ENCODE peak calls at places on chromosomes 7 and 10, in five cellular contexts. One of them, this sample, is unnamed.

GRCh38 chr7:109763611-109764010 is 1193.9 kb downstream of the DNAJB9 start:
- DNase-seq in gastrocnemius medialis: no peak
- DNase-seq in OCI-LY7: no peak
- DNase-seq in epithelial cell of esophagus: peak; percentile 20
- DNase-seq in cardiac fibroblast: no peak
- DNase-seq in this sample: no peak

GRCh38 chr7:30469303-30469702 is 9.3 kb downstream of the NOD1 start:
- DNase-seq in epithelial cell of esophagus: peak; percentile 95
- DNase-seq in gastrocnemius medialis: no peak
- DNase-seq in cardiac fibroblast: peak; percentile 100
- DNase-seq in OCI-LY7: no peak
- DNase-seq in this sample: peak; percentile 100

GRCh38 chr10:125683063-125683462 is at the start of gene TEX36:
- DNase-seq in OCI-LY7: no peak
- DNase-seq in epithelial cell of esophagus: no peak
- DNase-seq in gastrocnemius medialis: no peak
- DNase-seq in cardiac fibroblast: no peak
- DNase-seq in this sample: no peak

GRCh38 chr7:73980206-73980605 is 47.8 kb upstream of the ELN start:
- DNase-seq in cardiac fibroblast: no peak
- DNase-seq in epithelial cell of esophagus: no peak
- DNase-seq in gastrocnemius medialis: no peak
- DNase-seq in OCI-LY7: no peak
- DNase-seq in this sample: no peak

GRCh38 chr7:11128500-11128899 is 154.8 kb downstream of the PHF14 start:
- DNase-seq in gastrocnemius medialis: no peak
- DNase-seq in OCI-LY7: no peak
- DNase-seq in cardiac fibroblast: no peak
- DNase-seq in epithelial cell of esophagus: no peak
- DNase-seq in this sample: no peak

GRCh38 chr10:43120948-43121290 is 17.3 kb upstream of the CSGALNACT2 start:
- DNase-seq in epithelial cell of esophagus: no peak
- DNase-seq in gastrocnemius medialis: peak; percentile 40
- DNase-seq in OCI-LY7: peak; percentile 59
- DNase-seq in cardiac fibroblast: no peak
- DNase-seq in this sample: no peak

GRCh38 chr7:801940-802364 is 30.3 kb upstream of the SUN1 start:
- DNase-seq in OCI-LY7: no peak
- DNase-seq in gastrocnemius medialis: peak; percentile 60
- DNase-seq in cardiac fibroblast: no peak
- DNase-seq in epithelial cell of esophagus: peak; percentile 39
- DNase-seq in this sample: no peak

GRCh38 chr7:45259966-45260646 is 102.5 kb downstream of the RAMP3 start:
- DNase-seq in OCI-LY7: peak; percentile 61
- DNase-seq in gastrocnemius medialis: peak; percentile 23
- DNase-seq in epithelial cell of esophagus: peak; percentile 24
- DNase-seq in cardiac fibroblast: peak; percentile 30
- DNase-seq in this sample: peak; percentile 30

GRCh38 chr7:121334875-121335648 is 6.3 kb downstream of the WNT16 start:
- DNase-seq in OCI-LY7: no peak
- DNase-seq in gastrocnemius medialis: no peak
- DNase-seq in cardiac fibroblast: no peak
- DNase-seq in epithelial cell of esophagus: no peak
- DNase-seq in this sample: no peak

GRCh38 chr7:70952311-70952710 is 179.6 kb upstream of the GALNT17 start:
- DNase-seq in epithelial cell of esophagus: no peak
- DNase-seq in cardiac fibroblast: no peak
- DNase-seq in OCI-LY7: no peak
- DNase-seq in gastrocnemius medialis: no peak
- DNase-seq in this sample: no peak

GRCh38 chr10:123086281-123086680 is 49.5 kb upstream of the HMX3 start:
- DNase-seq in gastrocnemius medialis: no peak
- DNase-seq in cardiac fibroblast: no peak
- DNase-seq in epithelial cell of esophagus: no peak
- DNase-seq in OCI-LY7: no peak
- DNase-seq in this sample: no peak

GRCh38 chr7:122686360-122686878 is 12.5 kb downstream of the RNF133 start:
- DNase-seq in epithelial cell of esophagus: no peak
- DNase-seq in OCI-LY7: peak; percentile 16
- DNase-seq in gastrocnemius medialis: no peak
- DNase-seq in cardiac fibroblast: no peak
- DNase-seq in this sample: no peak

GRCh38 chr7:3042861-3043489 is 692 bp downstream of the CARD11 start:
- DNase-seq in OCI-LY7: peak; percentile 86
- DNase-seq in cardiac fibroblast: no peak
- DNase-seq in epithelial cell of esophagus: peak; percentile 40
- DNase-seq in gastrocnemius medialis: no peak
- DNase-seq in this sample: no peak

GRCh38 chr7:46745700-46746090 is 824.6 kb upstream of the IGFBP3 start:
- DNase-seq in epithelial cell of esophagus: no peak
- DNase-seq in OCI-LY7: no peak
- DNase-seq in cardiac fibroblast: peak; percentile 41
- DNase-seq in gastrocnemius medialis: no peak
- DNase-seq in this sample: no peak

GRCh38 chr10:32139223-32140073 is 83.2 kb upstream of the KIF5B start:
- DNase-seq in epithelial cell of esophagus: peak; percentile 97
- DNase-seq in gastrocnemius medialis: peak; percentile 74
- DNase-seq in OCI-LY7: no peak
- DNase-seq in cardiac fibroblast: peak; percentile 93
- DNase-seq in this sample: peak; percentile 95

GRCh38 chr10:122165914-122166313 is 105.2 kb upstream of the BTBD16 start:
- DNase-seq in gastrocnemius medialis: no peak
- DNase-seq in epithelial cell of esophagus: no peak
- DNase-seq in OCI-LY7: no peak
- DNase-seq in cardiac fibroblast: no peak
- DNase-seq in this sample: no peak

GRCh38 chr10:131979821-131980270 is 1.9 kb downstream of the BNIP3 start:
- DNase-seq in cardiac fibroblast: peak; percentile 34
- DNase-seq in epithelial cell of esophagus: peak; percentile 27
- DNase-seq in gastrocnemius medialis: peak; percentile 66
- DNase-seq in OCI-LY7: no peak
- DNase-seq in this sample: peak; percentile 21

GRCh38 chr10:131981429-131982184 is at the start of gene BNIP3:
- DNase-seq in epithelial cell of esophagus: peak; percentile 93
- DNase-seq in gastrocnemius medialis: peak; percentile 94
- DNase-seq in cardiac fibroblast: peak; percentile 97
- DNase-seq in OCI-LY7: peak; percentile 95
- DNase-seq in this sample: peak; percentile 91

GRCh38 chr10:131980321-131980720 is 1.4 kb downstream of the BNIP3 start:
- DNase-seq in cardiac fibroblast: no peak
- DNase-seq in epithelial cell of esophagus: no peak
- DNase-seq in OCI-LY7: no peak
- DNase-seq in gastrocnemius medialis: no peak
- DNase-seq in this sample: no peak

GRCh38 chr10:131982185-131982756 is 548 bp upstream of the BNIP3 start:
- DNase-seq in epithelial cell of esophagus: no peak
- DNase-seq in cardiac fibroblast: no peak
- DNase-seq in OCI-LY7: peak; percentile 11
- DNase-seq in gastrocnemius medialis: no peak
- DNase-seq in this sample: no peak

DNA sequence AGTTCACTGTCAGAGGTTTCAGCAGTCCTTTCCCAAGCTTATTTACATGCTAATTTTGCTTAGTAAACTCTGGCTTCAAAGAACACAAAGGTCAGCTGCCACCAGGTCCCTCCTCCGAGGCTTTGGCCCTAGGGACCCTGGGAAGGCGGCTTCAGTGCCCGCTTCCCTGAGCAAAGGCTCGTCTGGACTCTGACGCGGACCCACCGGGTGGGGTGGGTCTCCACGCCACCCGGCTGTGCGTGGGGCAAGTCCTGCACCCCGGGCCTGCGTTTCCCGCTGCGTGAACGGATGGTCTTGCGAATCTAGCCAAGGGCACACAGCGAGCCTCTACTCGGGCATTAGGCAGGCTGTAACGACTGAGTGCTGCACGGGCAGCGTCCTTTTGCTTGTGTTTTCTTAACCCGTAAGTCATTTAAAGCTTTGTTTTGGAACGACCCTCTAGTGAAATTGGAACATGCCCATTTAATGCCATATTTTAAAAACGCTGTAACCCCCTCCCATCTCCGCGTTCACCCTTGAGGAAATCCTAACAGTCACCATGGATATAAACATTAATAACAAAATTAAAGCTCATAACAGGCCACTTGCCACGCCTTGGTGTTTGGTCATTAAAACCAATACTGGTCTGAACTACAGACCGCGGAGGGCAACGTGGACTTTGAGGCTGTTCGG is 830 bp downstream of the BNIP3 start:
- DNase-seq in cardiac fibroblast: peak; percentile 25
- DNase-seq in OCI-LY7: no peak
- DNase-seq in gastrocnemius medialis: no peak
- DNase-seq in epithelial cell of esophagus: no peak
- DNase-seq in this sample: peak; percentile 19
- TF ChIP-seq CTCF in cardiac fibroblast: no peak
- TF ChIP-seq CTCF in OCI-LY7: no peak
- TF ChIP-seq CTCF in gastrocnemius medialis: peak; percentile 31
- TF ChIP-seq CTCF in epithelial cell of esophagus: peak; percentile 25
- TF ChIP-seq CTCF in this sample: no peak

GRCh38 chr10:17236468-17236886 is 8.4 kb downstream of the VIM start:
- DNase-seq in OCI-LY7: no peak
- DNase-seq in gastrocnemius medialis: no peak
- DNase-seq in epithelial cell of esophagus: no peak
- DNase-seq in cardiac fibroblast: peak; percentile 57
- DNase-seq in this sample: peak; percentile 36

GRCh38 chr10:17234541-17234940 is 6.5 kb downstream of the VIM start:
- DNase-seq in cardiac fibroblast: no peak
- DNase-seq in epithelial cell of esophagus: no peak
- DNase-seq in OCI-LY7: no peak
- DNase-seq in gastrocnemius medialis: no peak
- DNase-seq in this sample: no peak

GRCh38 chr10:17235136-17235535 is 7.1 kb downstream of the VIM start:
- DNase-seq in cardiac fibroblast: no peak
- DNase-seq in OCI-LY7: no peak
- DNase-seq in epithelial cell of esophagus: no peak
- DNase-seq in gastrocnemius medialis: no peak
- DNase-seq in this sample: peak; percentile 32

GRCh38 chr10:17232276-17232987 is 4.4 kb downstream of the VIM start:
- DNase-seq in OCI-LY7: no peak
- DNase-seq in cardiac fibroblast: no peak
- DNase-seq in epithelial cell of esophagus: no peak
- DNase-seq in gastrocnemius medialis: no peak
- DNase-seq in this sample: peak; percentile 51

DNA sequence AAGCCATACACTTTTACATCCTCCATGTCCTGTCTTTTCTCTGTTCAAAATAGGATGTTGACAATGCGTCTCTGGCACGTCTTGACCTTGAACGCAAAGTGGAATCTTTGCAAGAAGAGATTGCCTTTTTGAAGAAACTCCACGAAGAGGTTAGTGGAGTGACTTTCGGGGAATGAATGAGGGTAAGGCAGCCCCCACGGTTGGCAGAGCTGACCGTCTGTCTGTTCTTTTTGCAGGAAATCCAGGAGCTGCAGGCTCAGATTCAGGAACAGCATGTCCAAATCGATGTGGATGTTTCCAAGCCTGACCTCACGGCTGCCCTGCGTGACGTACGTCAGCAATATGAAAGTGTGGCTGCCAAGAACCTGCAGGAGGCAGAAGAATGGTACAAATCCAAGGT is 5.5 kb downstream of the VIM start:
- DNase-seq in cardiac fibroblast: peak; percentile 76
- DNase-seq in epithelial cell of esophagus: no peak
- DNase-seq in gastrocnemius medialis: no peak
- DNase-seq in OCI-LY7: no peak
- DNase-seq in this sample: peak; percentile 59
- TF ChIP-seq CTCF in cardiac fibroblast: no peak
- TF ChIP-seq CTCF in epithelial cell of esophagus: no peak
- TF ChIP-seq CTCF in gastrocnemius medialis: no peak
- TF ChIP-seq CTCF in OCI-LY7: no peak
- TF ChIP-seq CTCF in this sample: no peak

GRCh38 chr7:27116962-27117686 is 13.4 kb downstream of the HOXA4 start:
- DNase-seq in epithelial cell of esophagus: no peak
- DNase-seq in OCI-LY7: no peak
- DNase-seq in cardiac fibroblast: no peak
- DNase-seq in gastrocnemius medialis: no peak
- DNase-seq in this sample: peak; percentile 24

GRCh38 chr7:27118580-27118979 is 12.0 kb downstream of the HOXA4 start:
- DNase-seq in epithelial cell of esophagus: no peak
- DNase-seq in OCI-LY7: no peak
- DNase-seq in cardiac fibroblast: no peak
- DNase-seq in gastrocnemius medialis: no peak
- DNase-seq in this sample: no peak

GRCh38 chr7:27116521-27116946 is 14.0 kb downstream of the HOXA4 start:
- DNase-seq in epithelial cell of esophagus: no peak
- DNase-seq in gastrocnemius medialis: no peak
- DNase-seq in cardiac fibroblast: no peak
- DNase-seq in OCI-LY7: no peak
- DNase-seq in this sample: peak; percentile 39

GRCh38 chr7:27119412-27119911 is 11.1 kb downstream of the HOXA4 start:
- DNase-seq in epithelial cell of esophagus: no peak
- DNase-seq in gastrocnemius medialis: no peak
- DNase-seq in cardiac fibroblast: no peak
- DNase-seq in OCI-LY7: no peak
- DNase-seq in this sample: no peak

GRCh38 chr7:27117687-27118491 is 12.7 kb downstream of the HOXA4 start:
- DNase-seq in epithelial cell of esophagus: no peak
- DNase-seq in cardiac fibroblast: no peak
- DNase-seq in OCI-LY7: no peak
- DNase-seq in gastrocnemius medialis: no peak
- DNase-seq in this sample: peak; percentile 79
- TF ChIP-seq CTCF in epithelial cell of esophagus: no peak
- TF ChIP-seq CTCF in cardiac fibroblast: no peak
- TF ChIP-seq CTCF in OCI-LY7: no peak
- TF ChIP-seq CTCF in gastrocnemius medialis: no peak
- TF ChIP-seq CTCF in this sample: no peak

DNA sequence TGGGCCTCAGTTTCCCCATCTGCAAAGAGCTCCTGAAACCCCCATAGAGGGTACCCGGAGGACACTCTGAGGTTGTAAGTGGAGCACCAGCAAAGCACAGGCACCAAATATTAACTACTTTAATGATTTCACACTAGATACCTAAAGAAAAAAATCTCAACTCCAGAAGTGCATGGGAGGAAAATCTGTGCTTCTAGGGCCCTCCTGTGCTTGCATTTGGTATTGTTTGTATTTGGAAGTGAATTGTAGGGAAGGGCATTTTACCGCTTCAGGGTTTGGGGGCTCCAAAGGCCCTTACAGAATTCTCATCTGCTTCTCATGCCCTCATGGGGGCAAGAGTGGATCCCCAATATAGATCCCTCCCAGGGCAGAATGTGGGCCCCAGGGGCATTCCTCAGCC is 22.4 kb upstream of the DRGX start:
- DNase-seq in gastrocnemius medialis: no peak
- DNase-seq in cardiac fibroblast: no peak
- DNase-seq in epithelial cell of esophagus: no peak
- DNase-seq in OCI-LY7: no peak
- DNase-seq in this sample: no peak
- TF ChIP-seq CTCF in gastrocnemius medialis: peak; percentile 12
- TF ChIP-seq CTCF in cardiac fibroblast: no peak
- TF ChIP-seq CTCF in epithelial cell of esophagus: peak; percentile 35
- TF ChIP-seq CTCF in OCI-LY7: no peak
- TF ChIP-seq CTCF in this sample: no peak